ENCODE peak calls at places on chromosomes 16 and 17, in seven cellular contexts. One of them, this sample, is unnamed. For H3K4me1, the result is how much of the 10 kb centered on the place peaks cover.

GRCh38 chr17:59277031-59277430 is 54.4 kb upstream of the YPEL2 start:
- DNase-seq in H9: no peak
- DNase-seq in neuronal stem cell: no peak
- DNase-seq in IMR-90: no peak
- DNase-seq in mesenchymal stem cell: no peak
- DNase-seq in H1: no peak
- DNase-seq in trophoblast cell: no peak
- DNase-seq in this sample: no peak

GRCh38 chr17:4542726-4543191 is 12.4 kb downstream of the MYBBP1A start:
- DNase-seq in H9: no peak
- DNase-seq in neuronal stem cell: no peak
- DNase-seq in IMR-90: no peak
- DNase-seq in mesenchymal stem cell: no peak
- DNase-seq in H1: no peak
- DNase-seq in trophoblast cell: no peak
- DNase-seq in this sample: no peak

GRCh38 chr16:85426806-85427205 is 186.3 kb upstream of the GSE1 start:
- DNase-seq in H9: no peak
- DNase-seq in neuronal stem cell: no peak
- DNase-seq in IMR-90: no peak
- DNase-seq in mesenchymal stem cell: no peak
- DNase-seq in H1: no peak
- DNase-seq in trophoblast cell: no peak
- DNase-seq in this sample: no peak

GRCh38 chr16:56769674-56770073 is 39.7 kb downstream of the NUP93 start:
- DNase-seq in H9: no peak
- DNase-seq in neuronal stem cell: no peak
- DNase-seq in IMR-90: peak
- DNase-seq in mesenchymal stem cell: no peak
- DNase-seq in H1: no peak
- DNase-seq in trophoblast cell: no peak
- DNase-seq in this sample: no peak

GRCh38 chr16:19375561-19376158 is 42.0 kb upstream of the TMC5 start:
- DNase-seq in H9: peak
- DNase-seq in neuronal stem cell: peak
- DNase-seq in IMR-90: peak
- DNase-seq in mesenchymal stem cell: peak
- DNase-seq in H1: peak
- DNase-seq in trophoblast cell: peak
- DNase-seq in this sample: peak

GRCh38 chr17:50114849-50115357 is 15.1 kb downstream of the SAMD14 start:
- DNase-seq in H9: peak
- DNase-seq in neuronal stem cell: no peak
- DNase-seq in IMR-90: peak
- DNase-seq in mesenchymal stem cell: peak
- DNase-seq in H1: no peak
- DNase-seq in trophoblast cell: no peak
- DNase-seq in this sample: peak

GRCh38 chr17:31096106-31096436 is 1.3 kb downstream of the NF1 start:
- DNase-seq in H9: no peak
- DNase-seq in neuronal stem cell: peak
- DNase-seq in IMR-90: no peak
- DNase-seq in mesenchymal stem cell: no peak
- DNase-seq in H1: no peak
- DNase-seq in trophoblast cell: no peak
- DNase-seq in this sample: peak

GRCh38 chr16:4058386-4058785 is 57.9 kb downstream of the ADCY9 start:
- DNase-seq in H9: no peak
- DNase-seq in neuronal stem cell: no peak
- DNase-seq in IMR-90: peak
- DNase-seq in mesenchymal stem cell: no peak
- DNase-seq in H1: no peak
- DNase-seq in trophoblast cell: no peak
- DNase-seq in this sample: no peak

GRCh38 chr16:14485811-14486519 is 144.1 kb downstream of the PARN start:
- DNase-seq in H9: no peak
- DNase-seq in neuronal stem cell: no peak
- DNase-seq in IMR-90: no peak
- DNase-seq in mesenchymal stem cell: no peak
- DNase-seq in H1: no peak
- DNase-seq in trophoblast cell: no peak
- DNase-seq in this sample: no peak

GRCh38 chr17:59366040-59366757 is 34.7 kb downstream of the YPEL2 start:
- DNase-seq in H9: peak
- DNase-seq in neuronal stem cell: peak
- DNase-seq in IMR-90: no peak
- DNase-seq in mesenchymal stem cell: peak
- DNase-seq in H1: peak
- DNase-seq in trophoblast cell: no peak
- DNase-seq in this sample: peak

GRCh38 chr17:46853896-46854444 is 2.6 kb downstream of the WNT9B start:
- DNase-seq in H9: peak
- DNase-seq in neuronal stem cell: no peak
- DNase-seq in IMR-90: peak
- DNase-seq in mesenchymal stem cell: peak
- DNase-seq in H1: no peak
- DNase-seq in trophoblast cell: no peak
- DNase-seq in this sample: peak

GRCh38 chr17:17859909-17860760 is 23.3 kb upstream of the SREBF1 start:
- DNase-seq in H9: peak
- DNase-seq in neuronal stem cell: peak
- DNase-seq in IMR-90: peak
- DNase-seq in mesenchymal stem cell: peak
- DNase-seq in H1: no peak
- DNase-seq in trophoblast cell: peak
- DNase-seq in this sample: peak

GRCh38 chr16:50539822-50540710 is 8.1 kb upstream of the NKD1 start:
- DNase-seq in H9: peak
- DNase-seq in neuronal stem cell: no peak
- DNase-seq in IMR-90: no peak
- DNase-seq in mesenchymal stem cell: no peak
- DNase-seq in H1: no peak
- DNase-seq in trophoblast cell: no peak
- DNase-seq in this sample: peak

GRCh38 chr16:57998484-57998883 is 2.0 kb downstream of the ZNF319 start:
- DNase-seq in H9: peak
- DNase-seq in neuronal stem cell: no peak
- DNase-seq in IMR-90: no peak
- DNase-seq in mesenchymal stem cell: peak
- DNase-seq in H1: no peak
- DNase-seq in trophoblast cell: peak
- DNase-seq in this sample: peak

GRCh38 chr17:66764559-66764958 is 70.4 kb upstream of the CACNG5 start:
- DNase-seq in H9: peak
- DNase-seq in neuronal stem cell: no peak
- DNase-seq in IMR-90: no peak
- DNase-seq in mesenchymal stem cell: no peak
- DNase-seq in H1: no peak
- DNase-seq in trophoblast cell: no peak
- DNase-seq in this sample: no peak

GRCh38 chr16:6903671-6904070 is 429.0 kb upstream of the RBFOX1 start:
- DNase-seq in H9: no peak
- DNase-seq in neuronal stem cell: no peak
- DNase-seq in IMR-90: no peak
- DNase-seq in mesenchymal stem cell: no peak
- DNase-seq in H1: no peak
- DNase-seq in trophoblast cell: peak
- DNase-seq in this sample: no peak

GRCh38 chr16:1923299-1924034 is 5.3 kb upstream of the HS3ST6 start:
- DNase-seq in H9: peak
- DNase-seq in neuronal stem cell: no peak
- DNase-seq in IMR-90: no peak
- DNase-seq in mesenchymal stem cell: peak
- DNase-seq in H1: peak
- DNase-seq in trophoblast cell: peak
- DNase-seq in this sample: peak

DNA sequence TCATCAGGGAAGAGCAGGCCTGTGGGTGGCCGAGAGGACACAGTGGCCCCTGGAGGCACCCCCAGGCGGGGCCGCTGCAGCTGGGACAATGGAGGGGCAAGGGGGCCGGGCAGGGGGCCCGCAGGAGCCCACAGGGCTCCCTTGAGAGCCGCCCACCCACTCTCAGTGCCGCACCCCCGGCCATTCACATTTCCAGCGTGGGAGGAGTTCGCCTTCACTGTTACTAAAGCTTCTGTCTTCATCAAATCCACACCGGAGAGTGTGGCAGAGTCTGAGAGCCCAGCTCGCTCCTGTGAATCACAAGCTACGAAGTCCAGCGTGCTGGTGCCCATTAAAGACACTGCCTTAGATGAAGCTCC is 20.9 kb upstream of the PVALEF start:
- DNase-seq in H9: no peak
- DNase-seq in neuronal stem cell: no peak
- DNase-seq in IMR-90: no peak
- DNase-seq in mesenchymal stem cell: no peak
- DNase-seq in H1: no peak
- DNase-seq in trophoblast cell: no peak
- DNase-seq in this sample: no peak
- H3K4me1 ChIP-seq in H9: under half
- H3K4me1 ChIP-seq in neuronal stem cell: under half
- H3K4me1 ChIP-seq in IMR-90: under half
- H3K4me1 ChIP-seq in mesenchymal stem cell: under half
- H3K4me1 ChIP-seq in H1: under half
- H3K4me1 ChIP-seq in trophoblast cell: under half
- H3K4me1 ChIP-seq in this sample: under half

DNA sequence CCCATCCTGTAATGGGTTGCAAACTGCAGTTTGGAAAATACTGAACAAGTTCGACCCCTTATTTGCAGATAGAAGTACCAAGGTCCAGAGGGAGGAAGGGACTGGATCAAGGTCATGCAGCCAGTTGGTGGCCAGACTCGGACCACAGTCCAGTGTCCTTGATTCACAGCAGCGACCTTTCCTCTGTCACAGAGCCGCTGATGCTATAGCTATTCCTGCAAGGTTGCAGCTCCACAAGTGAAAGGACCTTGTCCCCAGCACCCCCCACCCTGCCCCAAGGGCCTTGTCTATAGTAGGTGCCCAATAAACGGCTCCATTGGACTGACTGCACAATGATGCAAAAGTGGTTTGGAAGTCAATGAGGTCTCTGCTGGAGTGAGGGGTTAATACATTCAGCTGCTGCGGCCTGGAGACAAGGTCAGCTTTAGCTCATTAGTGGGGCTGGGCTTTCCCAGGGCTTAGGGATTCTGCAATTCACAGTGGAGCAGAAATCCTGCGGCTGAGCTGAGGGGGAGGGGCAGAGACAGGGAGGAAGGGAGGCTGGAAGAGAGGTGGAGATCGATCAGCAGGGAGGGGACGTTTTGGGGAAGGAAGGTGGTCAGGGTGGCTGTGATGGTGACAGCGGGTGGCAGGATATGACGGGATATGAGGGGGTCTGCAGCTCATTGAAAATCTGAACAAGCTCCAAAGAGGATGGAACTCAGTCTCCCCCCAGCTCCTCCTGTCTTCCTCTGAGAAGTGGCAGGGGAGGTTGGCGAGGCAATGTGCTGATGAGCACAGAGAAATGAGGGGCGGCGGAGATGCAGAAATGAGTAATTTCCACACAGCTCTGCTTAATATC is 13.3 kb upstream of the CRHR1 start:
- DNase-seq in H9: peak
- DNase-seq in neuronal stem cell: peak
- DNase-seq in IMR-90: no peak
- DNase-seq in mesenchymal stem cell: no peak
- DNase-seq in H1: no peak
- DNase-seq in trophoblast cell: no peak
- DNase-seq in this sample: peak
- H2BK5ac ChIP-seq in H9: no peak
- H2BK5ac ChIP-seq in neuronal stem cell: peak
- H2BK5ac ChIP-seq in IMR-90: no peak
- H2BK5ac ChIP-seq in mesenchymal stem cell: no peak
- H2BK5ac ChIP-seq in H1: no peak
- H2BK5ac ChIP-seq in trophoblast cell: no peak
- H2BK5ac ChIP-seq in this sample: no peak

GRCh38 chr17:71530227-71530626 is 590.6 kb upstream of the SOX9 start:
- DNase-seq in H9: no peak
- DNase-seq in neuronal stem cell: no peak
- DNase-seq in IMR-90: no peak
- DNase-seq in mesenchymal stem cell: no peak
- DNase-seq in H1: no peak
- DNase-seq in trophoblast cell: no peak
- DNase-seq in this sample: no peak
- H3K4me1 ChIP-seq in H9: under half
- H3K4me1 ChIP-seq in neuronal stem cell: under half
- H3K4me1 ChIP-seq in IMR-90: under half
- H3K4me1 ChIP-seq in mesenchymal stem cell: under half
- H3K4me1 ChIP-seq in H1: under half
- H3K4me1 ChIP-seq in trophoblast cell: under half
- H3K4me1 ChIP-seq in this sample: under half

DNA sequence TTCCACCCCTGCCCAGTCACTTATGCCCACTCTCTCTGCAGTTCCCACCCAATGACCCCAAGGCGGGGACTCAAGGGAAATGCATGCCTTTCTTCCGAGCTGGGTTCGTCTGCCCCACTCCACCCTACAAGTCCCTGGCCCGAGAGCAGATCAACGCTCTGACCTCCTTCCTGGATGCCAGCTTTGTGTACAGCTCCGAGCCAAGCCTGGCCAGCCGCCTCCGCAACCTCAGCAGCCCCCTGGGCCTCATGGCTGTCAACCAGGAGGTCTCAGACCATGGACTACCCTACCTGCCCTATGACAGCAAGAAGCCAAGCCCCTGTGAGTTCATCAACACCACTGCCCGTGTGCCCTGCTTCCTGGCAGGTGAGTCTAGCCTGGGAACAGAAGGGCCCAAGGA is 13.8 kb downstream of the LPO start:
- DNase-seq in H9: peak
- DNase-seq in neuronal stem cell: no peak
- DNase-seq in IMR-90: no peak
- DNase-seq in mesenchymal stem cell: no peak
- DNase-seq in H1: no peak
- DNase-seq in trophoblast cell: no peak
- DNase-seq in this sample: no peak
- H2BK5ac ChIP-seq in H9: no peak
- H2BK5ac ChIP-seq in neuronal stem cell: no peak
- H2BK5ac ChIP-seq in IMR-90: no peak
- H2BK5ac ChIP-seq in mesenchymal stem cell: no peak
- H2BK5ac ChIP-seq in H1: no peak
- H2BK5ac ChIP-seq in trophoblast cell: no peak
- H2BK5ac ChIP-seq in this sample: no peak